ENCODE peak calls at places on chromosome 4, in six cellular contexts. O is IMR-90; A is cardiac muscle cell; S is aorta; Q is HepG2; B is naive thymus-derived CD4-positive, alpha-beta T cell. F is an unnamed sample. For H3K9me3, the result is how much of the 10 kb centered on the place peaks cover.

GRCh38 chr4:73763877-73764276 is 23.5 kb downstream of the CXCL8 start:
- DNase-seq in O (no peak), A (no peak), S (no peak), Q (no peak), B (no peak), F (no peak)

GRCh38 chr4:55732864-55733263 is 86.7 kb upstream of the EXOC1L start:
- DNase-seq in O (no peak), A (no peak), S (no peak), Q (no peak), B (no peak), F (no peak)

GRCh38 chr4:151158979-151159378 is 59.6 kb downstream of the RPS3A start:
- DNase-seq in O (no peak), A (no peak), S (no peak), Q (no peak), B (no peak), F (no peak)

GRCh38 chr4:17168571-17168970 is 270.1 kb upstream of the LDB2 start:
- DNase-seq in O (peak), A (no peak), S (no peak), Q (no peak), B (no peak), F (no peak)

GRCh38 chr4:113978561-113979156 is 788 bp downstream of the ARSJ start:
- DNase-seq in O (peak), A (no peak), S (peak), Q (no peak), B (no peak), F (no peak)

GRCh38 chr4:125060376-125060775 is 254.4 kb upstream of the FAT4 start:
- DNase-seq in O (no peak), A (no peak), S (no peak), Q (no peak), B (no peak), F (no peak)

GRCh38 chr4:74016068-74016467 is 17.6 kb upstream of the CXCL5 start:
- DNase-seq in O (peak), A (no peak), S (no peak), Q (no peak), B (peak), F (no peak)

GRCh38 chr4:26342328-26343040 is 21.7 kb downstream of the RBPJ start:
- DNase-seq in O (peak), A (peak), S (no peak), Q (peak), B (no peak), F (no peak)

GRCh38 chr4:95508421-95508820 is 40.4 kb downstream of the UNC5C start:
- DNase-seq in O (peak), A (no peak), S (no peak), Q (no peak), B (no peak), F (no peak)

GRCh38 chr4:141009931-141010330 is 123.3 kb downstream of the RNF150 start:
- DNase-seq in O (no peak), A (no peak), S (no peak), Q (no peak), B (no peak), F (no peak)

GRCh38 chr4:149072359-149072758 is 630.1 kb upstream of the NR3C2 start:
- DNase-seq in O (no peak), A (no peak), S (no peak), Q (no peak), B (no peak), F (no peak)

GRCh38 chr4:149077142-149077541 is 634.9 kb upstream of the NR3C2 start:
- DNase-seq in O (peak), A (no peak), S (no peak), Q (no peak), B (no peak), F (no peak)
- H3K9me3 ChIP-seq in O (under half), A (under half), S (under half), Q (under half), B (under half), F (under half)

GRCh38 chr4:177187371-177187770 is 122.3 kb upstream of the NEIL3 start:
- DNase-seq in O (peak), A (no peak), S (no peak), Q (no peak), B (no peak), F (no peak)
- H3K9me3 ChIP-seq in O (under half), A (under half), S (under half), Q (under half), B (under half), F (under half)

DNA sequence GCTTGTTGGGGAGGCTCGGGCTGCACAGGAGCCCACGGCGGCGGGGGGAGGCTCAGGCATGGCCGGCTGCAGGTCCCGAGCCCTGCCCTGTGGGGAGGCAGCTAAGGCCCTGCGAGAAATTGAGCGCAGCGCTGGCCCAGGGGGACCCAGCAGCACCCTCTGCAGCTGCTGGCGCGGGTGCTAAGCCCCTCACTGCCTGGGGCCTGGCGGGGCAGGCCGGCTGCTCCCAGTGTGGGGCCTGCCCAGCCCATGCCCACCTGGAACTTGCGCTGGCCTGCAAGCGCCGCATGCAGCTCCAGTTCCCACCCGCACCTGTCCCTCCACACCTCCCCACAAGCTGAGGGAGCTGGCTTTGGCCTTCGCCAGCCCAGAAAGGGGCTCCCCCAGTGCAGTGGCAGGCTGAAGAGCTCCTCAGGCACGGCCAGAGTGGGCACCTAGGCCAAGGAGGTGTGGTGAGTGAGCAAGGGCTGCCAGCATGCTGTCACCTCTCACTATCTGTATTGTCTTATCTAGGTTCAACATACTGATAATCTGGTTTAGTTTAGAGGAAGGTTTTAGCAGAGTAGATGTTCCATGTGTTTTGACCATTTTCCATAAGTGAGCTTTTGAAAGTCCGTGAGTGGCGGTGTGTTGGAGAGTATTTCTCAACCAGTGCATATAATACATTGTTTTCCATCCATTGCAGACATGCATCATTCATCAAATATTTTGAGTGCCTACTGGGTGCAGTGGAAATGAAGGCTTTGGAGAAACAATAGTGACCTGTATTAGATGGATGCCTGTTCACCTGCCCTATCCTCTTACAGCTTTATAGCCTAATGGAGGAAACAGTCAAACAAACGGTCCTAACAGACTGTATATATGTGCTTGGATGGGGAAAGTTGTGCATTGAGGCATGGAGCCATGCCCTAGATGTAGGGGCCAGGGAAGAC is 13.1 kb downstream of the PI4K2B start:
- DNase-seq in O (no peak), A (no peak), S (no peak), Q (no peak), B (no peak), F (no peak)
- H3K9me3 ChIP-seq in O (under half), A (under half), S (under half), Q (under half), B (under half), F (under half)

GRCh38 chr4:4781936-4782754 is 77.3 kb upstream of the MSX1 start:
- DNase-seq in O (peak), A (no peak), S (peak), Q (no peak), B (no peak), F (no peak)

GRCh38 chr4:4780634-4781287 is 78.7 kb upstream of the MSX1 start:
- DNase-seq in O (peak), A (no peak), S (peak), Q (no peak), B (no peak), F (no peak)

GRCh38 chr4:4784379-4784778 is 75.1 kb upstream of the MSX1 start:
- DNase-seq in O (no peak), A (no peak), S (peak), Q (no peak), B (no peak), F (no peak)

GRCh38 chr4:4782969-4783368 is 76.5 kb upstream of the MSX1 start:
- DNase-seq in O (peak), A (no peak), S (peak), Q (no peak), B (no peak), F (no peak)

DNA sequence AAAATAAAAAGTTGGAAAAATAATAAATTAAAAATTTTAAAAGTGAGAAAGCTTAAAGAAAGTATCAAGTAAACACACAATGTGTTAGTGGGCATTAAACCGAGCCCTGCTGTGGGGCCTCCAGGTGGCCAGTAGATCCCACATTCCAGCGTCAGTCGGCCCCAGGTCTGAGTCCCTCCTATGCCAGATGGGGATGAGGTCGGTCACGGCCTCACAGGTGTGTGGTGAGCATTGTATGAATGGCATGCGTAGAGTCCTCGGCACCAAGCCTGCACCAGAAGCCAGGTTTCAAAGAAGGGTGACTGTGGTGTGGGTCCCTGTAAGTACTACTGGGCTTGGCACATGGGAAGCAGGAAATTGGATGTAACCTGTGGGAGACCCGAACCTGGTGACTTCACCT is 75.6 kb upstream of the MSX1 start:
- DNase-seq in O (no peak), A (no peak), S (no peak), Q (no peak), B (no peak), F (no peak)
- H3K9me3 ChIP-seq in O (under half), A (under half), S (under half), Q (under half), B (under half), F (under half)

DNA sequence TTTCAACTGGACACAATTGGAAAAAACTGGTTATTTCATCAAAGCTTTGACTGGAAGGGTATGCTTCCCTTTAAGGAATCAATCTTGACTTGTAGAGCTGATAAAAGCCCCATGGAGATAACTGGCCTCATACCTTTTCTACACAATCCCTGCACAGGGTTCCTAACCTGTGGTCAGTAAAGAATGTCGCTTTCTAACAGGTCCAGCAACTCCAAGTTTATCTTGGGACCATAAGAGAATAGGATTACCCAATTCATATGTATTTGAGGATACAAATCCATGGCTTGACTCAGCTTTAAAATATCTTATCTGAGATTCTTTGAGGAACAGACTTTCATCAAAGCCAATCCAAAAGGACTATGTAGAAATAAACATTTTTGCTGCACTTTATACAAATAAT is 1399.8 kb upstream of the PABPC4L start:
- DNase-seq in O (no peak), A (no peak), S (no peak), Q (no peak), B (no peak), F (no peak)
- H3K9me3 ChIP-seq in O (under half), A (under half), S (under half), Q (under half), B (under half), F (under half)